ENCODE peak calls at places on chromosomes 6 and 20, in nine cellular contexts. B is upper lobe of right lung; Z is fibroblast of lung; F is gastrocnemius medialis; O is vagina; I is lower lobe of right lung; U is ovary; S is CD4-positive, alpha-beta memory T cell; W is hepatocyte. G is an unnamed sample.

GRCh38 chr6:155143610-155144106 is 120.2 kb upstream of the CLDN20 start:
- DNase-seq in B (no peak), Z (no peak), F (no peak), O (no peak), I (no peak), U (no peak), S (no peak), W (no peak), G (no peak)

GRCh38 chr6:144481527-144481926 is 196.4 kb downstream of the UTRN start:
- DNase-seq in B (no peak), Z (no peak), F (no peak), O (no peak), I (no peak), U (no peak), S (no peak), W (no peak), G (no peak)

GRCh38 chr6:15063253-15063853 is 182.5 kb upstream of the JARID2 start:
- DNase-seq in B (peak; percentile 73), Z (no peak), F (peak; percentile 70), O (no peak), I (peak; percentile 80), U (no peak), S (no peak), W (no peak), G (no peak)

GRCh38 chr6:85494551-85495337 is 44.9 kb downstream of the NT5E start:
- DNase-seq in B (no peak), Z (peak; percentile 19), F (no peak), O (no peak), I (no peak), U (no peak), S (no peak), W (peak; percentile 14), G (no peak)

GRCh38 chr6:28776269-28777146 is 147.3 kb downstream of the TRIM27 start:
- DNase-seq in B (no peak), Z (no peak), F (no peak), O (no peak), I (no peak), U (no peak), S (no peak), W (no peak), G (no peak)

GRCh38 chr6:168133707-168134398 is 54.8 kb upstream of the FRMD1 start:
- DNase-seq in B (no peak), Z (no peak), F (no peak), O (peak; percentile 93), I (no peak), U (no peak), S (no peak), W (no peak), G (no peak)

GRCh38 chr6:153564803-153565202 is 433.7 kb upstream of the RGS17 start:
- DNase-seq in B (no peak), Z (peak; percentile 3), F (no peak), O (no peak), I (no peak), U (no peak), S (no peak), W (no peak), G (peak; percentile 10)

GRCh38 chr6:131858765-131859490 is 51.1 kb downstream of the ENPP1 start:
- DNase-seq in B (no peak), Z (peak; percentile 60), F (no peak), O (no peak), I (no peak), U (no peak), S (no peak), W (no peak), G (no peak)

GRCh38 chr20:9344080-9344920 is 170.1 kb upstream of the LAMP5 start:
- DNase-seq in B (no peak), Z (peak; percentile 73), F (no peak), O (no peak), I (no peak), U (no peak), S (no peak), W (no peak), G (no peak)

GRCh38 chr20:47629907-47630306 is 128.2 kb downstream of the NCOA3 start:
- DNase-seq in B (no peak), Z (no peak), F (no peak), O (no peak), I (no peak), U (no peak), S (no peak), W (no peak), G (no peak)

GRCh38 chr6:166621114-166621540 is 5.9 kb downstream of the RPS6KA2 start:
- DNase-seq in B (no peak), Z (no peak), F (no peak), O (no peak), I (no peak), U (no peak), S (no peak), W (no peak), G (no peak)

GRCh38 chr6:22526753-22527152 is 42.6 kb upstream of the HDGFL1 start:
- DNase-seq in B (no peak), Z (peak; percentile 40), F (no peak), O (no peak), I (no peak), U (no peak), S (no peak), W (no peak), G (no peak)

GRCh38 chr6:169589699-169590257 is 112.1 kb downstream of the WDR27 start:
- DNase-seq in B (no peak), Z (no peak), F (no peak), O (no peak), I (no peak), U (no peak), S (no peak), W (no peak), G (no peak)

GRCh38 chr6:84774174-84775158 is 10.1 kb upstream of the TBX18 start:
- DNase-seq in B (peak; percentile 74), Z (no peak), F (peak; percentile 13), O (no peak), I (peak; percentile 50), U (peak; percentile 21), S (no peak), W (peak; percentile 76), G (peak; percentile 84)

GRCh38 chr6:158149641-158150040 is 18.4 kb downstream of the SERAC1 start:
- DNase-seq in B (no peak), Z (peak; percentile 79), F (no peak), O (no peak), I (no peak), U (no peak), S (no peak), W (no peak), G (no peak)

GRCh38 chr6:150334790-150335783 is 33.7 kb upstream of the IYD start:
- DNase-seq in B (no peak), Z (peak; percentile 88), F (no peak), O (no peak), I (no peak), U (no peak), S (peak; percentile 15), W (peak; percentile 78), G (peak; percentile 59)

GRCh38 chr6:53703047-53703446 is 37.5 kb upstream of the KLHL31 start:
- DNase-seq in B (no peak), Z (no peak), F (peak; percentile 64), O (no peak), I (no peak), U (no peak), S (no peak), W (no peak), G (no peak)

GRCh38 chr6:136067731-136068341 is 182.3 kb downstream of the MTFR2 start:
- DNase-seq in B (no peak), Z (peak; percentile 39), F (no peak), O (no peak), I (no peak), U (no peak), S (no peak), W (no peak), G (peak; percentile 33)

GRCh38 chr6:37971711-37972410 is 152.3 kb downstream of the ZFAND3 start:
- DNase-seq in B (no peak), Z (peak; percentile 94), F (no peak), O (no peak), I (no peak), U (no peak), S (no peak), W (no peak), G (no peak)
- H3K4me3 ChIP-seq in B (no peak overlapping the region), Z (no peak overlapping the region), F (no peak overlapping the region), O (no peak overlapping the region), I (no peak overlapping the region), U (no peak overlapping the region), S (no peak overlapping the region), W (no peak overlapping the region), G (no peak overlapping the region)

GRCh38 chr20:31968299-31969126 is 562 bp downstream of the XKR7 start:
- DNase-seq in B (peak; percentile 85), Z (peak; percentile 59), F (no peak), O (no peak), I (peak; percentile 79), U (peak; percentile 76), S (peak; percentile 81), W (peak; percentile 94), G (peak; percentile 45)
- H3K27me3 ChIP-seq in B (peaks cover 41% of the 10 kb centered on the region), Z (peaks cover 9% of the 10 kb centered on the region), F (peaks cover 22% of the 10 kb centered on the region), O (no peaks in the 10 kb centered on the region), I (peaks cover 43% of the 10 kb centered on the region), U (no peaks in the 10 kb centered on the region), S (peaks cover 20% of the 10 kb centered on the region), W (peaks cover 79% of the 10 kb centered on the region), G (no peaks in the 10 kb centered on the region)

GRCh38 chr20:719068-719467 is 43.5 kb upstream of the SCRT2 start:
- DNase-seq in B (no peak), Z (no peak), F (no peak), O (no peak), I (no peak), U (no peak), S (no peak), W (no peak), G (no peak)
- H3K27ac ChIP-seq in B (no peak overlapping the region), Z (no peak overlapping the region), F (no peak overlapping the region), O (no peak overlapping the region), I (no peak overlapping the region), U (no peak overlapping the region), S (no peak overlapping the region), W (no peak overlapping the region), G (no peak overlapping the region)

GRCh38 chr20:37644605-37645004 is 49.2 kb upstream of the CTNNBL1 start:
- DNase-seq in B (no peak), Z (no peak), F (no peak), O (no peak), I (no peak), U (no peak), S (no peak), W (no peak), G (no peak)

GRCh38 chr20:37642246-37642645 is 51.6 kb upstream of the CTNNBL1 start:
- DNase-seq in B (no peak), Z (no peak), F (no peak), O (no peak), I (no peak), U (no peak), S (no peak), W (no peak), G (no peak)

GRCh38 chr20:37647946-37648345 is 45.9 kb upstream of the CTNNBL1 start:
- DNase-seq in B (no peak), Z (no peak), F (no peak), O (no peak), I (no peak), U (no peak), S (no peak), W (no peak), G (no peak)

GRCh38 chr20:37640600-37641561 is 52.9 kb upstream of the CTNNBL1 start:
- DNase-seq in B (no peak), Z (peak; percentile 7), F (no peak), O (no peak), I (no peak), U (no peak), S (no peak), W (no peak), G (no peak)

DNA sequence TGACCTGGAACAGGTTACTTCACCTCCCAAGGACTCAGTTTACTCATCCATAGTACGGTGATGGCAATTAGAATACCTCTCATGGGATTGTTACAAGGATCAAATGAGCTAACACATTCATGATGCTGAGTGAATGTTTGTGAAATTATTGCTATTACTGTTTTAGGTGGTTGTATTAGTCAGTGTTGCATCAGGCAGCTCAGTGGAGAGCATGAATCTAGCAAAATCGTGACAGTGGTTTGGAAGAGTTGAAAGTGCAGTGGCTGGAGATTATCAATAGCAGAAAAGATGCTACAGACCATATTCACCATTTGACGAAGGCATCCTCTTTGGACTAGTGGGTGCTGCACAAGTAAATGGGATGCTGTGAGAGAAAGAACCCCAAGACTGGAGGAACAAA is 50.4 kb upstream of the CTNNBL1 start:
- DNase-seq in B (no peak), Z (peak; percentile 1), F (no peak), O (no peak), I (no peak), U (no peak), S (no peak), W (no peak), G (no peak)
- H3K4me3 ChIP-seq in B (no peak overlapping the region), Z (no peak overlapping the region), F (no peak overlapping the region), O (no peak overlapping the region), I (no peak overlapping the region), U (no peak overlapping the region), S (no peak overlapping the region), W (no peak overlapping the region), G (no peak overlapping the region)

G was measured in pancreas.